ENCODE peak calls at places on chromosomes 13 and 19, in four cellular contexts. One of them, this sample, is unnamed. For H3K4me1, the result is how much of the 10 kb centered on the place peaks cover.

GRCh38 chr19:4241824-4242430 is 5.0 kb upstream of the YJU2 start:
- DNase-seq in IMR-90: no peak
- DNase-seq in mesendoderm: no peak
- DNase-seq in H1: no peak
- DNase-seq in this sample: no peak

GRCh38 chr13:43786766-43787517 is at the start of gene ENOX1:
- DNase-seq in IMR-90: peak
- DNase-seq in mesendoderm: peak
- DNase-seq in H1: peak
- DNase-seq in this sample: peak

GRCh38 chr13:77325371-77325941 is 1.4 kb downstream of the MYCBP2 start:
- DNase-seq in IMR-90: no peak
- DNase-seq in mesendoderm: no peak
- DNase-seq in H1: no peak
- DNase-seq in this sample: no peak

GRCh38 chr19:1243768-1244692 is 2.5 kb downstream of the ATP5F1D start:
- DNase-seq in IMR-90: peak
- DNase-seq in mesendoderm: peak
- DNase-seq in H1: peak
- DNase-seq in this sample: no peak

GRCh38 chr19:13974073-13974472 is 21.8 kb downstream of the DCAF15 start:
- DNase-seq in IMR-90: no peak
- DNase-seq in mesendoderm: peak
- DNase-seq in H1: peak
- DNase-seq in this sample: peak

GRCh38 chr19:34881982-34882381 is 44.7 kb upstream of the ZNF30 start:
- DNase-seq in IMR-90: peak
- DNase-seq in mesendoderm: no peak
- DNase-seq in H1: no peak
- DNase-seq in this sample: no peak

GRCh38 chr19:19655641-19656343 is 7.7 kb downstream of the ATP13A1 start:
- DNase-seq in IMR-90: no peak
- DNase-seq in mesendoderm: no peak
- DNase-seq in H1: no peak
- DNase-seq in this sample: no peak

GRCh38 chr19:56538254-56538760 is 441 bp upstream of the ZFP28 start:
- DNase-seq in IMR-90: peak
- DNase-seq in mesendoderm: peak
- DNase-seq in H1: peak
- DNase-seq in this sample: peak

GRCh38 chr19:17124025-17124424 is 48.4 kb downstream of the MYO9B start:
- DNase-seq in IMR-90: no peak
- DNase-seq in mesendoderm: no peak
- DNase-seq in H1: no peak
- DNase-seq in this sample: no peak

GRCh38 chr19:17123041-17123440 is 47.5 kb downstream of the MYO9B start:
- DNase-seq in IMR-90: no peak
- DNase-seq in mesendoderm: no peak
- DNase-seq in H1: no peak
- DNase-seq in this sample: no peak

GRCh38 chr19:17127671-17128070 is 52.1 kb downstream of the MYO9B start:
- DNase-seq in IMR-90: no peak
- DNase-seq in mesendoderm: no peak
- DNase-seq in H1: no peak
- DNase-seq in this sample: no peak

GRCh38 chr19:17125728-17126677 is 50.4 kb downstream of the MYO9B start:
- DNase-seq in IMR-90: peak
- DNase-seq in mesendoderm: no peak
- DNase-seq in H1: no peak
- DNase-seq in this sample: no peak

DNA sequence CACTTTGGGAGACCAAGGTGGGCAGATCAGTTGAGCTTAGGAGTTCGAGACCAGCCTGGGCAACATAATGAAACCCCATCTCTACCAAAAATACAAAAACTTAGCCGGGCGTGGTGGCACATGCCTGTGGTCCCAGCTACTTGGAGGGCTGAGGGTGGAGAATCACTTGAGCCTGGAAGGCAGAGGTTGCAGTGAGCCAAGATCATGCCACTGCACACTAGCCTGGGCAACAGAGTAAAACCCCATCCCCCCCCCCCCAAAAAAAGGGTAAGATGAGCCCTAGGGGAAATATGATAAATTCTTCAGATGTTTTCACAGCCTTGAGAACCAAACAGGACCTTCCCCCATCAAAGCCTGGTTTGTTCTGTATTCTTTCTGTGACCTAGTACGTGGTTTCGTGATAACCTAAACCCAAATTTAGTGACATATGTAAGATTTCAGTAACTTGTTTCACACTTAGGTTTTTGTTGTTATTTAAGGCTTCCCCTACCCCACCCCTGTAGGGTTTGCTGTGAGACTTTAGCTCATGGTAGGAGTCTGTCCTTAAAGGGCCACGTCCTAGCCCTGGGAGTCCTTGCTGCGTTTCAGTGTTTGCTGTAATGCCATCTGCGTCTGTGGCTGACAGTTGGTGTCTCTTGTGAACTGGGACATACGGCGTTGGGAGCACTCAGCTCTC is 49.6 kb downstream of the MYO9B start:
- DNase-seq in IMR-90: peak
- DNase-seq in mesendoderm: no peak
- DNase-seq in H1: no peak
- DNase-seq in this sample: no peak
- H2BK5ac ChIP-seq in IMR-90: peak
- H2BK5ac ChIP-seq in mesendoderm: peak
- H2BK5ac ChIP-seq in H1: peak
- H2BK5ac ChIP-seq in this sample: peak

DNA sequence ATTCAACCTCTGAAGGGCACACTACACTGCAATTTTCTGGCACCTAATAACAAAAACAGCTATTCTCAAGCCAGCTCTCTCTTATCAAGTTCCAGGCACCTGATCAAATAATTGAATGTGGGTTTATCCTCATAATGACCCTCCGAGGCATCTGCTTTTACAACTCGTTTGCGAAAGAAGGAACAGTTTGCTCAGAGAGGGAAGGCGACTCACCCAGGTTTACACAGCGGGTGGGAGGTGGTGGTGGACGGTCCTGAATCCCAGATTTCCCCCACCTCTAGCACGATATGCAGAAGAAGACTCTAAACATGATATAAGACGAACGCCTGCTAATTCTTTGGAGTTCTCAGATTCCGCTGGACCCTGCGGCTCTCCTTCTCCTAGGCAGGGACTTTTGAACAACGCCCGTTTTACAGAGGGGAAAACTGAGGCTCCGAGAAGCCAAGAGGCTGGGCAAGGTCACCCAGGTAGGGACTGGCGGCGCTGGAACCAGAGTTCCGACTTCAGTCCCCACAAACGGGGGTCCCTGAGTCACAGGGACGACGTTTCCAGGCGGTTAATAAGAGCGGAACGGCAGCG is 627 bp downstream of the SGTA start:
- DNase-seq in IMR-90: no peak
- DNase-seq in mesendoderm: peak
- DNase-seq in H1: no peak
- DNase-seq in this sample: peak
- H3K4me1 ChIP-seq in IMR-90: under half
- H3K4me1 ChIP-seq in mesendoderm: under half
- H3K4me1 ChIP-seq in H1: under half
- H3K4me1 ChIP-seq in this sample: under half

GRCh38 chr19:44003461-44004134 is 841 bp downstream of the ZNF230 start:
- DNase-seq in IMR-90: no peak
- DNase-seq in mesendoderm: no peak
- DNase-seq in H1: peak
- DNase-seq in this sample: no peak

GRCh38 chr19:44002566-44003460 is at the start of gene ZNF230:
- DNase-seq in IMR-90: peak
- DNase-seq in mesendoderm: peak
- DNase-seq in H1: peak
- DNase-seq in this sample: peak

GRCh38 chr19:44002212-44002565 is 568 bp upstream of the ZNF230 start:
- DNase-seq in IMR-90: peak
- DNase-seq in mesendoderm: no peak
- DNase-seq in H1: no peak
- DNase-seq in this sample: no peak

DNA sequence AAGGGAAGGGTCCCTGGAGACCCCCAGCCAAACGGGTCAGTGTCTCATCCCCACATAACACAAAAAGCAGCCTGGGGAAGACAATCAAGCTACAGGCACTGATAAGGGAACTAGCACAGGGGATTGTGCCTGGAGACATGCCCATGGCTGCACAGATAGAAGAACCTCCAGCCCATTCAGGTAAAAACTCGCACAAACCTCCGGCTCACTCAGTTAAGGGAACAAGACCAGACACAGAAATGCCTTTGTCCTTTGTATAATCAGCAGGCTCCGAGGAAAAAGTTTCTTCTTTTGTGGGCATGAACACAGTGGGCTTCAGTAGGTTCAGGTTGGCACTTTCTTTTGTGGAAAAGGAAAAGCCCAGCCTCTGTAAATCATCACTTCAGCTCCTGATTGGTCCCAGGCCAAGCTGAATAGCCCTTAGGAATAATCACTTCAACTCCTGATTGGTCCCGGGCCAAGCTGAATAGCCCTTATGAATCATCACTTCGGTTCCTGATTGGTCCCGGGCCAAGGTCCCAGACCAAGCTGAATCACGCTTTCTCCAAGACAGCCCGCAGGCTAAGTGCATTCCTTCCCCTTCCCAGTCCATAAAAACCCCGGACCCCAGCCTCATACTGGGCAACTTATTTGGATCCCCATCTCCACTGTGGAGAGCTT is 5.0 kb upstream of the ZNF230 start:
- DNase-seq in IMR-90: peak
- DNase-seq in mesendoderm: no peak
- DNase-seq in H1: no peak
- DNase-seq in this sample: no peak
- H3K27ac ChIP-seq in IMR-90: no peak
- H3K27ac ChIP-seq in mesendoderm: no peak
- H3K27ac ChIP-seq in H1: no peak
- H3K27ac ChIP-seq in this sample: no peak

DNA sequence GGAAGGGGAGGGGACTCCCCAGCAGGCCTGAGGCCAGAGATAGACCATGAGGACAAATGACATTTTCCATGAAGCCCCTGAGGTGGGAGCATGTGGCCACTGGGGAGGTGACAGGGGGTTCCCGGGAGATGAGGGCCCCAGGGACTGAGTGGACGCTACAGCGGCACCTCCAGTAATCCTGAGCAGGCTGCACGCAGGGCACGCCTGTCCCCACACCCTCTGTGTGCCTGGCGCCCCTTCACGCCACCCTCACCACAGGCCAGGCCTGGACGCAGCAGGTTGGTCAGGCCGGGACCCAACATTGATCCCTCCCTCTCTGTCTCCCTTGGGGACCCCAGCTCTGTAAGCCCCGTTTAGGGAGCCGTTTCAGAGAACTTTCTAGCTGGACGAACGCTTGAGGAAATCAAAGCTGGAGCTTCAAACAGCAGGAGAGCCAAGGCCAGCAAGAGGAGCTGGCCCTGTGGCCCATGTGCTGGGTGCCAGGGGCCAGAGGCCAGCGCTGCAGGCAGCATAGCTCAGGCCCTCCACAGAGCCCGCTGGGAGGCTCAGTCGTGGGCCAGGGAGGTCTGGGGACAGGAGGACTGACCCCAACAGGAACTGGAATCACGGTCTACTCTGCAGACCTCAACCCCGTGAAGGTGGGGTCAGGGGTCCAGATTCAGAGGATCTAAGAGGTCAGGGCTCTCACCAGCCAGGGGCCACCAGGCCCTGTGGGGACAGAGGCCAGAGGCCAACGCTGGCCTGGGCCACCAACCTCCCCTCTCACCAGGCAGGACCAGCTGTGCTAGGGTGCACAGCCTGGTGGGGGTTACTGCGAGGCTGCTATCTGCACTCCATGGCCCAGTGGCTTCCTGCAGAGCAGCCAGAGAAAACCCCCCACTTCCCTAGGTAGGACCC is 14.6 kb downstream of the LSM4 start:
- DNase-seq in IMR-90: no peak
- DNase-seq in mesendoderm: no peak
- DNase-seq in H1: no peak
- DNase-seq in this sample: no peak
- H2BK5ac ChIP-seq in IMR-90: no peak
- H2BK5ac ChIP-seq in mesendoderm: no peak
- H2BK5ac ChIP-seq in H1: no peak
- H2BK5ac ChIP-seq in this sample: no peak

DNA sequence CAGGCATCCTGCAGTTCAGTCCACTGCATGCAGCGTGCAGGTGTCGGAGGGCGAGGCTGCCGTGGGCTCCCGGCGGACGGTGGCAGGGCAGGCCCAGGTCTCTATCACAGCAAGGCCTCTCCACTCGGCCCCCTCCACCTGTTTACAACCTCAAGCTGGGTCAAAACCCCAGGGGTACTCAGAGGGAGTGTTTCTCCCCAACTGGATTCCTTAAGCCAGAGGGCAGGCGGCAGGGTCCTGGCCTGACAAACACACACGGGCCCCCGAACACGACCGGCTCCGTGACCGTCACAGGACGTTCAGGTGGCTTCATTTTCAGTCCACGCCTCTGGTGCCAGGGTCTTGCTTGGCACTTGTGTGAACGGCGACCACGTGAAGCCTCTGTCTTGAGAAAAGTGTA is 23.5 kb downstream of the RASA3 start:
- DNase-seq in IMR-90: no peak
- DNase-seq in mesendoderm: no peak
- DNase-seq in H1: no peak
- DNase-seq in this sample: no peak
- H3K4me1 ChIP-seq in IMR-90: half or more
- H3K4me1 ChIP-seq in mesendoderm: under half
- H3K4me1 ChIP-seq in H1: under half
- H3K4me1 ChIP-seq in this sample: under half

DNA sequence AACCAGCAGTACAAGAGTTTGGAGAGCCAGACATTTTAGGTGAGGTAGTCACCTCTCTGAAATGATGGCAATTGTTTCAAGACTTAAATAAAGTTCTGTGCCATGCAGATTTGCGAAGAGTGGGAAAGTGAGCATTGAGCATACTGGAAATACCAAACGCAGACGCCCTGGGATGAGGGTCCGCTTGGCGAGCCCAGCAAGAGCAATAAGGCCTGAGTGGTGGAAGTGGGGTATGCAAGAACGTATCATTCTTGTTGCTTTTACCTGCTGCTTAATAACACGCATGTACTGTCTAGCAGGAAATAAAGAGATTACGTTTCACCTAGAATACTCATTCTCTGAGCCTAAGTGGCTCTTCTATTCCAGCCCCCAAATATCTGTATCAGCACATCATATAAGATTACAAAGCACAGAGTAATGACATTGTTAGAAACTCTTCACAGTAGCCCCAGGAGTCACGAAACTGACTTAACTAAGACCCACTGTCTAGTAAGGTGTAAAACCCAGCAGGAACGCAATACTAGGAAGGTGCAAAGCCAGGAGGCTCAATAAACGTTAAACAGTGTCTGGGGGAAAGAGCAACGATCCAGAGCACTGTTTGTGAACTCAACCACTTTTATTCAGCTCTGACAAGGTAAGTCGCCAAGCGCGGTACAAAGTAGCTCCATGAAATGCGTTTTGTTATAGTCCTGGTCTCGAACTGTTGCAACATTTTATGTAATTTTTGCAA is 1.3 kb downstream of the RCBTB2 start:
- DNase-seq in IMR-90: no peak
- DNase-seq in mesendoderm: peak
- DNase-seq in H1: no peak
- DNase-seq in this sample: no peak
- H3K27ac ChIP-seq in IMR-90: peak
- H3K27ac ChIP-seq in mesendoderm: no peak
- H3K27ac ChIP-seq in H1: no peak
- H3K27ac ChIP-seq in this sample: no peak

GRCh38 chr19:12913011-12913561 is 6.0 kb downstream of the SYCE2 start:
- DNase-seq in IMR-90: peak
- DNase-seq in mesendoderm: peak
- DNase-seq in H1: peak
- DNase-seq in this sample: no peak
- H2BK5ac ChIP-seq in IMR-90: no peak
- H2BK5ac ChIP-seq in mesendoderm: no peak
- H2BK5ac ChIP-seq in H1: peak
- H2BK5ac ChIP-seq in this sample: no peak

This sample was measured in neuronal stem cell.